ENCODE peak calls at places on chromosomes 4 and X, in four cellular contexts. E, N, V and J are unnamed samples.
A peak's percentile ranks its signal among the peaks of the same experiment; 100 is the strongest.

GRCh38 chrX:65696613-65697012 is 29.2 kb downstream of the MSN start:
- DNase-seq in N (peak; percentile 57), V (no peak), E (no peak), J (no peak)

GRCh38 chr4:7771056-7771455 is 168.6 kb downstream of the AFAP1 start:
- DNase-seq in N (no peak), V (no peak), E (no peak), J (no peak)

GRCh38 chrX:45445745-45446412 is 245.2 kb upstream of the DIPK2B start:
- DNase-seq in V (no peak), N (no peak), E (no peak), J (no peak)

GRCh38 chr4:8910822-8911310 is 39.2 kb upstream of the HMX1 start:
- DNase-seq in N (no peak), E (no peak), V (no peak), J (no peak)

GRCh38 chr4:1623390-1623789 is 60.7 kb downstream of the FAM53A start:
- DNase-seq in E (no peak), V (no peak), N (no peak), J (no peak)

GRCh38 chrX:133670394-133670793 is 255.1 kb upstream of the GPC4 start:
- DNase-seq in V (peak; percentile 1), E (no peak), N (peak; percentile 40), J (no peak)

GRCh38 chr4:107757860-107758476 is 37.9 kb upstream of the PAPSS1 start:
- DNase-seq in N (peak; percentile 23), V (no peak), E (peak; percentile 28), J (no peak)

GRCh38 chrX:85052207-85052606 is 48.5 kb downstream of the APOOL start:
- DNase-seq in N (no peak), V (no peak), E (no peak), J (no peak)

GRCh38 chr4:6246170-6246634 is 23.4 kb upstream of the WFS1 start:
- DNase-seq in N (no peak), V (no peak), E (no peak), J (no peak)

GRCh38 chrX:10465254-10465653 is 155.1 kb downstream of the MID1 start:
- DNase-seq in V (no peak), N (no peak), E (no peak), J (no peak)

GRCh38 chrX:55996649-55997048 is 235.5 kb upstream of the KLF8 start:
- DNase-seq in V (no peak), E (no peak), N (no peak), J (no peak)

GRCh38 chrX:56000729-56001128 is 231.4 kb upstream of the KLF8 start:
- DNase-seq in N (no peak), E (no peak), V (no peak), J (no peak)

DNA sequence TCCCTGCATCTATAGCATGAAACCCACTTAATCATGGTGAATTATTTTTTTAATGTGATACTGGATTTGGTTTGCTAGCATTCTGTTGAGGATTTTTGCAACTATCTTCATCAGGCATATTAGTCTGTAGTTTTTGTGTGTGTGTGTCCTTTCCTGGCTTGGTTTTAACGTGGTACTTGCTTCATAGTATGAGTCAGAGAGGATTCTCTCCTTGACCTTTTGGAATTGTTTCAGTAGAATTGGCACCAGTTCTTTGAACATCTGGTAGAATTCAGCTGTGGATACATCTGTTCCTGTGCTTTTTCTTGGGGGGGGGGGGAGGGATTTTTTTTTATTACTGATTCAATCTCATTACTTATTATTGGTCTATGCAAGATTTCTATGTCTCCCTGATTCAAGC is 232.0 kb upstream of the KLF8 start:
- DNase-seq in V (no peak), E (no peak), N (no peak), J (no peak)
- TF ChIP-seq ATF3 in V (no peak), E (no peak), N (no peak), J (no peak)

DNA sequence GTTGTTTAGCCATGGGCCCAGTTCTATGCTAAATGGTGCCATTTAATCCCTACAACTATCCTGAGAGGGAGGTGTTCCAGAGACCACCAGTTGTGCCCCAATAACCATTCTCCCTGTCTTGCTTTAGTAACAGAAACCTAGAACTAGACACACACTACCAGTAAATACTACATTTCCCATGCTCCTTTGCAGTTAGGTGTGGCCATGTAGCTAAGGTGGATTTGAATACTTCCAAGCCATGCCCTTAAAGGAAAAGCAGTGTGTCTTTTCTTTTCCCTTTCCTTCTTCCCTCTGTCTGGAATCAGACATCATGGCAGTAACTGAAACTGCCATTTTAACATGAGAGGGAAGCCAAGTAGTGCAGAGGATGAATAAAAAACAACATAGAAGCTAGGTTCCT is 90.9 kb upstream of the TMEM33 start:
- DNase-seq in N (no peak), V (no peak), E (no peak), J (no peak)
- TF ChIP-seq CBFB in N (no peak), V (no peak), E (no peak), J (no peak)

DNA sequence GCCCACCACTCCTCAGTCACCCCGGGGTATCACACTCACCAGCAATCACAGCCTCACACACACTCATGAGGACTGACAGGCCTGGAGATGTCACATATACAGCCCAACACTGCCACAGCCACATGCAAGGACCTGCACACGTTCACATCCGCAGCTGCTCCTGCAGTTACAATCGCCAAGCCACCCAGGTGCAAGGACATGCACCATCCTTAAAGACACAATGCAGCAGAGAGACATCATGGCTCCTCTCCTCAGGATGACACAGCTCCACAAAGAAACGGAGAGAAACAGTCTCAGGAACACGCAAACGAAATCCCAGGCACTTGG is 1.1 kb downstream of the PCSK1N start:
- DNase-seq in E (no peak), V (no peak), N (no peak), J (no peak)
- TF ChIP-seq MAX in E (no peak), V (no peak), N (no peak), J (no peak)

GRCh38 chr4:99210789-99211188 is 8.3 kb downstream of the ADH6 start:
- DNase-seq in N (no peak), V (no peak), E (no peak), J (no peak)

GRCh38 chr4:99209671-99210070 is 9.4 kb downstream of the ADH6 start:
- DNase-seq in E (no peak), V (no peak), N (no peak), J (no peak)

GRCh38 chr4:99208719-99209075 is 10.3 kb downstream of the ADH6 start:
- DNase-seq in V (no peak), E (no peak), N (no peak), J (peak; percentile 10)

GRCh38 chr4:99207069-99207743 is 11.8 kb downstream of the ADH6 start:
- DNase-seq in N (no peak), V (no peak), E (no peak), J (no peak)

DNA sequence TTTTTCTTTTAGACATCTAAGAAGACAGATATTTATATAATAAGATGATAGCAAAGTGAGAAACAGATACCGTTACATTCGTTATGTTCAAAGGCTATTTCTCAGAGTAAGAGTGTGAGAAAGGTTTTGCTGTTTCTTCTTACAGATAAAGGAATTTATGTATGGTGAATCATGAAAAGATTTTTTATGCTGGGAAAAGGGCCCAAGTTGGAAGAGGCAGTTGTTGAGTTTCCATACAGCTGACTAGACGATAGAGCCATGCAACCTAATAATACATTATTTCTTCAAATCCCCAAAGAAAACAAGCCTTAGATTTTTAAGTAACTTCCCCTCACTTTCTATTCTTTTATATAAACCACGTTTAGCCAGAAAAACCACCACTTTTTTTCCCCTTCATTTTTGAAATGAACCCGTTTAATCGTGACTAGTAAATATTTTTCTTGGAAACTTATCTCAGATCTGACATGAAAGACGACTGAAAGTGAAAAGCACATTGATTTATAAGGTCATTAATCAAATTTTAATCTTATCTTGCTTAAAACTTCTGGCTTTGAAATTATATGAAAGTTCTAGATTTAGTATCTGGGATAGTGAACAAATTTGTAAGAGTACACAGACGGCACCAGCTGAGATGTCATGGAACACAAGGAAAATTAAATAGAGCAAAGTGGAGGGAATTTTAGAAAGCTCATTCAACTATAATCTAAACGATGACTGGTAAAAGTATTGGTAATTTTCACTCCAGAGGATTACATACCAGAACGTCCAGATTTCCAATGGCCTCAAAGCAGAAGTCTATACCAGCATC is 10.9 kb downstream of the ADH6 start:
- DNase-seq in V (no peak), N (no peak), E (no peak), J (no peak)
- TF ChIP-seq ATF3 in V (no peak), N (no peak), E (no peak), J (no peak)

DNA sequence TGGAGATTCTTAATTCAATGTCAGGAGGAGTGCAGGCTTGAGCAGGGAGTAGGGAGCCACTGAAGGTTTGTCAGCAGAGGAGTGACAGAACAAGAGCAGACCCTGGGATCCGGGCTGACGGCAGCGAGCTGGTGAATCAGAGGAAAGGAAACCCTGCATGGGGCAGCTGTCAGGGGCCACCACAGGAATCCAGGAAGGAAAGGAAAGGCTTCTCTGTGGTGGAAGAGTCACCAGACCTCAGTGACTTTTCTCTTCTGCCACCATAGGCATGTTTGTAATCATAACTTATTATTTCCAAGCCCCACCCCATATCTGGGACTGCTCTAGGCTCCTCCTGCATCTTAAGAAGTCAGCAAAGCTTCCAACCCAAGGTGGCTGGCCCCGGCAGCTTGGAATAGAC is 150.9 kb downstream of the BCOR start:
- DNase-seq in E (no peak), N (no peak), V (no peak), J (no peak)
- TF ChIP-seq CBFB in E (no peak), N (no peak), V (no peak), J (no peak)

GRCh38 chrX:69505772-69506616 is 1.9 kb downstream of the NALF2 start:
- DNase-seq in N (no peak), V (no peak), E (no peak), J (no peak)

GRCh38 chrX:69504626-69505612 is 793 bp downstream of the NALF2 start:
- DNase-seq in E (no peak), N (no peak), V (no peak), J (no peak)

GRCh38 chrX:69501433-69501832 is 2.7 kb upstream of the NALF2 start:
- DNase-seq in V (no peak), N (peak; percentile 6), E (peak; percentile 52), J (peak; percentile 46)

GRCh38 chrX:69503835-69504625 is at the start of gene NALF2:
- DNase-seq in E (peak; percentile 59), V (no peak), N (peak; percentile 24), J (peak; percentile 74)

DNA sequence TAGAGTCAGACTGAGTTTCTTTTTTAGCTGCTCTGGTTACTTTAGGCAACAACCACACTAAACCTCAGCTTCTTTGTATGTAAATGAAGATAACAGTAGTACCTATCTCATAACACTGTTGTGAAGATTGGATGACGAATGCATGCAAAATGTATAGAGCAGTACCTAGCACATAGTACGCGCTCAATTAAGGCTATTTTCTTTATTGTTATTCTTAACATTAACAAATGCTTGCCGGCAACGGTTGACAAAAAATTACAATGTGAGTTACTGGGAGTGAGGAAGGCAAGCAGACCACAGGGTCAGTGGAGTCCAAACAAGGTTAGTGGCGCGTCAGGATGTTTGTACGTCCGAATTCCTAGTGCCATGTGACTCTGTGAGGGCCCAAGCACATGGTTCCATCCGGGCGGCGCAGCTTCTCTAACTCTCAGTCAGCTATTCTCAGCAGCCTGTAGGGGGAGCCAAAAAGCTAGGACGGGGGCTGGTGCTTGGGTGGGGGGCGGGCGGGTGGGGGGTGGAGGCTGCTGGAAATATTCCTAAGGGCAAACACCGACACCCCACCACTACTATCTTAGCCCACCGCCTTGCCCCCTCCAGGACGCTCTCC is 795 bp upstream of the NALF2 start:
- DNase-seq in V (no peak), N (no peak), E (peak; percentile 79), J (no peak)
- TF ChIP-seq MAX in V (no peak), N (no peak), E (peak; percentile 89), J (peak; percentile 88)

DNA sequence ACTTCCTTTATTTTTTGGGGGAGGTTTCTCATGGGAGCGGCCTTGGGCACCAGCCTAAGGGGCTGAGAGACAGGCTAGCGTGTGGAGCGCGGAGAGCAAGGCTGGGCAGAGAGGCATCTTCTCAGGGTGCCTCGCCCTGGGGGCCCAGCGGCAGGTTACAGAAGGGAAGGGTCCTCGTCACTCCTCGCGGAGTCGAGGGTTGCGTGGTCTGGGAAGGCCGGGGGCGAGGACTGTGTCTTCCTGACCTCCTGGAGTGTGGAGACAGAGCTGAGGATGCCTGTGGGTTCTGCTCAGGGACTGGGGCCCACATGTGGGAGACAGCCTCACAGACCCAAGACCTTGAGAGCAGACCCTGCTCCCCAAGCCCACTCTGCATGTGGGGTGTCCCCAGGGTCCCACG is 79.6 kb upstream of the LRPAP1 start:
- DNase-seq in N (no peak), E (no peak), V (no peak), J (no peak)
- TF ChIP-seq ATF3 in N (no peak), E (no peak), V (no peak), J (no peak)